ENCODE peak calls at places on chromosomes 6 and 20, in four cellular contexts. U is activated CD4-positive, alpha-beta T cell treated with anti-CD3 and anti-CD28 coated beads, Interleukin-2, amount 10 ng/mL, durations not matched to agents 7 days and 5 days; V is fibroblast of gingiva; N is pancreas. J is an unnamed sample.

GRCh38 chr6:43242908-43243648 is at the start of gene TTBK1:
- DNase-seq in U (peak), V (no peak), N (no peak), J (no peak)

GRCh38 chr6:113774122-113774835 is 82.9 kb upstream of the MARCKS start:
- DNase-seq in U (no peak), V (peak), N (no peak), J (no peak)

GRCh38 chr20:2349801-2350200 is 30.9 kb upstream of the TGM6 start:
- DNase-seq in U (no peak), V (no peak), N (no peak), J (peak)

GRCh38 chr20:51810155-51811039 is 8.1 kb upstream of the SALL4 start:
- DNase-seq in U (no peak), V (no peak), N (no peak), J (no peak)

GRCh38 chr6:35267446-35267845 is 7.9 kb downstream of the ZNF76 start:
- DNase-seq in U (no peak), V (no peak), N (no peak), J (no peak)

GRCh38 chr20:1266167-1266973 is at the start of gene SNPH:
- DNase-seq in U (peak), V (peak), N (peak), J (peak)

GRCh38 chr6:109446072-109446471 is 5.5 kb downstream of the SMPD2 start:
- DNase-seq in U (no peak), V (no peak), N (no peak), J (no peak)

GRCh38 chr6:74780831-74781230 is 425.0 kb downstream of the COL12A1 start:
- DNase-seq in U (no peak), V (peak), N (no peak), J (no peak)

GRCh38 chr6:146337376-146337775 is 206.3 kb upstream of the RAB32 start:
- DNase-seq in U (no peak), V (no peak), N (no peak), J (no peak)

GRCh38 chr6:6885521-6886088 is 222.2 kb upstream of the RREB1 start:
- DNase-seq in U (no peak), V (no peak), N (no peak), J (no peak)

GRCh38 chr20:24033560-24033959 is 45.0 kb upstream of the GGTLC1 start:
- DNase-seq in U (no peak), V (no peak), N (no peak), J (no peak)

GRCh38 chr20:30500829-30501440 is 756.5 kb upstream of the DEFB115 start:
- DNase-seq in U (no peak), V (no peak), N (no peak), J (no peak)

GRCh38 chr6:161104966-161105365 is 113.4 kb downstream of the MAP3K4 start:
- DNase-seq in U (no peak), V (peak), N (no peak), J (no peak)

J was measured in SJSA1.